ENCODE peak calls at places on chromosomes 5 and 9, in five cellular contexts. L is GM12864, D is foreskin fibroblast, K is H9, G is psoas muscle. O is an unnamed sample.

GRCh38 chr9:86494644-86495081 is 140.5 kb upstream of the TUT7 start:
- DNase-seq in L (no peak), K (no peak), D (peak), G (no peak), O (no peak)

GRCh38 chr5:165055476-165055875 is 1550.1 kb downstream of the MAT2B start:
- DNase-seq in D (no peak), L (no peak), K (no peak), G (no peak), O (no peak)

GRCh38 chr9:137724114-137724445 is 105.3 kb downstream of the EHMT1 start:
- DNase-seq in D (peak), G (no peak), K (peak), L (no peak), O (no peak)

GRCh38 chr9:114035845-114036785 is 42.0 kb downstream of the AMBP start:
- DNase-seq in D (no peak), G (no peak), L (no peak), K (peak), O (no peak)

GRCh38 chr5:150642567-150642927 is 2.1 kb downstream of the SYNPO start:
- DNase-seq in K (no peak), L (no peak), D (peak), G (peak), O (no peak)

GRCh38 chr9:33449715-33450114 is 2.3 kb upstream of the AQP3 start:
- DNase-seq in K (no peak), D (no peak), G (no peak), L (no peak), O (no peak)

GRCh38 chr9:137156567-137157375 is 13.1 kb downstream of the LRRC26 start:
- DNase-seq in G (no peak), K (peak), D (peak), L (no peak), O (peak)

GRCh38 chr9:130156672-130157071 is 15.5 kb upstream of the NCS1 start:
- DNase-seq in L (no peak), D (no peak), K (no peak), G (peak), O (no peak)

GRCh38 chr5:143328589-143329220 is 74.8 kb downstream of the NR3C1 start:
- DNase-seq in D (no peak), K (no peak), L (no peak), G (no peak), O (no peak)

GRCh38 chr5:58849995-58850667 is 267.3 kb downstream of the RAB3C start:
- DNase-seq in K (no peak), L (no peak), G (no peak), D (no peak), O (peak)

GRCh38 chr9:20526500-20527319 is 95.6 kb downstream of the MLLT3 start:
- DNase-seq in G (no peak), L (peak), K (no peak), D (no peak), O (no peak)

GRCh38 chr9:5876711-5877110 is 14.0 kb upstream of the MLANA start:
- DNase-seq in L (no peak), D (no peak), K (peak), G (no peak), O (no peak)

GRCh38 chr5:135508496-135509005 is 27.2 kb downstream of the NEUROG1 start:
- DNase-seq in G (no peak), K (no peak), L (no peak), D (no peak), O (no peak)

GRCh38 chr5:78534148-78535009 is 114.2 kb downstream of the LHFPL2 start:
- DNase-seq in D (no peak), L (no peak), G (peak), K (no peak), O (no peak)

GRCh38 chr9:85960688-85961093 is 19.7 kb downstream of the NAA35 start:
- DNase-seq in K (no peak), G (no peak), D (no peak), L (no peak), O (no peak)

GRCh38 chr5:173016621-173017046 is 33.1 kb downstream of the ATP6V0E1 start:
- DNase-seq in G (no peak), D (peak), L (no peak), K (no peak), O (no peak)

GRCh38 chr9:129402341-129402739 is 218.6 kb downstream of the C9orf50 start:
- DNase-seq in D (no peak), G (peak), K (peak), L (no peak), O (no peak)

GRCh38 chr5:161546463-161547301 is at the start of gene GABRB2:
- DNase-seq in G (peak), K (peak), L (no peak), D (no peak), O (peak)

GRCh38 chr5:180803181-180804128 is 849 bp upstream of the MGAT1 start:
- DNase-seq in K (no peak), L (peak), D (no peak), G (peak), O (peak)

GRCh38 chr5:55821731-55822512 is 29.2 kb upstream of the IL31RA start:
- DNase-seq in K (peak), G (no peak), L (no peak), D (no peak), O (peak)

GRCh38 chr5:172800088-172800551 is 29.1 kb upstream of the DUSP1 start:
- DNase-seq in L (no peak), D (peak), K (no peak), G (peak), O (no peak)

GRCh38 chr5:126801992-126802294 is 25.0 kb downstream of the LMNB1 start:
- DNase-seq in G (no peak), L (no peak), D (peak), K (no peak), O (peak)
- TF ChIP-seq CTCF in G (peak), L (peak), D (peak), K (peak), O (no peak)

GRCh38 chr9:21585756-21586752 is 103.9 kb upstream of the IFNE start:
- DNase-seq in K (no peak), G (no peak), D (peak), L (no peak), O (no peak)
- TF ChIP-seq CTCF in K (no peak), G (no peak), D (peak), L (no peak), O (no peak)

GRCh38 chr5:308672-309271 is 12.7 kb upstream of the AHRR start:
- DNase-seq in G (peak), K (no peak), L (no peak), D (no peak), O (peak)
- TF ChIP-seq CTCF in G (no peak), K (peak), L (peak), D (peak), O (no peak)

DNA sequence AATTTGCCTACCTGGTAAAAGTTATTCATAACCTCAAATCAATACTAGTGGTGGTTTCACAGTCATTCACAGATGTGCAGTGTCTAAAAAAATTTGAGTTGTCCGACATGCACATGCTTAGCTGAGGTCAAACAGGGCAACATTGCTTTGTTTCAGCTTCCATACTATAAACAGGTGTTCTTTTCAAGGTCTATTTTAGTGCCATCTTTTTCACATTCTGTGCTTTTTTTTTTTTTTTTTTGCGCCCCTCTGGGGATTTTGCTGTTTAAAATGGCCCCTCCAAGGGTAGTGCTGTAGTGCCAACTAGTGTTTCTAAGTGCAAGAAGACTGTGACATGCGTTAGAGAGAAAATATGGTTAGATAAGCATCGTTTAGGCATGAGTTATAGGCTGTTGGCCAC is 14.5 kb downstream of the PHAX start:
- DNase-seq in D (no peak), L (peak), K (no peak), G (no peak), O (peak)
- TF ChIP-seq CTCF in D (no peak), L (peak), K (no peak), G (no peak), O (no peak)

GRCh38 chr9:17969232-17969631 is 390.4 kb downstream of the SH3GL2 start:
- DNase-seq in G (no peak), L (no peak), D (no peak), K (no peak), O (no peak)

GRCh38 chr9:17967731-17968130 is 388.9 kb downstream of the SH3GL2 start:
- DNase-seq in K (no peak), D (no peak), G (no peak), L (no peak), O (no peak)

GRCh38 chr9:17970285-17970684 is 391.4 kb downstream of the SH3GL2 start:
- DNase-seq in G (no peak), D (no peak), K (no peak), L (no peak), O (no peak)
- TF ChIP-seq CTCF in G (no peak), D (no peak), K (no peak), L (no peak), O (no peak)

GRCh38 chr5:159990506-159990905 is 18.4 kb upstream of the TTC1 start:
- DNase-seq in D (no peak), L (no peak), G (no peak), K (no peak), O (no peak)
- TF ChIP-seq CTCF in D (no peak), L (no peak), G (no peak), K (no peak), O (no peak)

GRCh38 chr5:141558150-141558549 is 60.6 kb downstream of the DIAPH1 start:
- DNase-seq in G (no peak), D (no peak), L (no peak), K (peak), O (no peak)
- TF ChIP-seq CTCF in G (no peak), D (no peak), L (no peak), K (peak), O (no peak)

GRCh38 chr9:68697846-68698245 is 7.2 kb upstream of the PIP5K1B start:
- DNase-seq in G (no peak), L (no peak), K (no peak), D (no peak), O (no peak)
- TF ChIP-seq CTCF in G (no peak), L (no peak), K (no peak), D (no peak), O (no peak)

GRCh38 chr5:163489745-163490075 is 15.7 kb upstream of the MAT2B start:
- DNase-seq in L (no peak), K (no peak), G (no peak), D (no peak), O (no peak)

GRCh38 chr5:163489055-163489744 is 16.2 kb upstream of the MAT2B start:
- DNase-seq in D (peak), G (no peak), L (no peak), K (peak), O (no peak)
- TF ChIP-seq CTCF in D (peak), G (no peak), L (peak), K (peak), O (no peak)

DNA sequence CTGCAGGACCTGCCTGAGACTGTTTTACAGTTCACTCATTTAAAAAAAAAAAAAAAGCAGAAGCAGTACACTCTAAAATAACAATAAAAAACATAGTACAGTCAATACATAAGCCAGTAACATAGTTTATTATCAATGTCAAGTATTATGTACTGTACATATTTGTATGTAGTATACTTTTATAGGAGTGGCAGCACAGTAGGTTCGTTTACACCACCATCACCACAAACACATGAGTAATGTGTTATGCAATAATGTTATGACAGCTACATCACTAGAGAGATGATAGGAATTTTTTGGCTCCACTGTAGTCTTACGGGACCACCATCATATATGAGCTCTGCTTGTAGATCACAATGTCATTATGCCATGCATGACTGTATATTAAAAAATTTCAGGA is 462.8 kb downstream of the ISL1 start:
- DNase-seq in L (no peak), D (no peak), K (no peak), G (no peak), O (no peak)
- TF ChIP-seq CTCF in L (no peak), D (no peak), K (no peak), G (no peak), O (no peak)

O was measured in GM20000.